ENCODE peak calls at places on chromosomes 4 and X, in eight cellular contexts. E is NCI-H82; C is NCI-H460; S is left ventricle myocardium inferior; N is H7; G is HT1080; R is ACHN; V is activated CD4-positive, alpha-beta T cell treated with anti-CD3 and anti-CD28 coated beads, Interleukin-2, amount 50 U/mL, for 24 hours. Z is an unnamed sample.
A peak's percentile ranks its signal among the peaks of the same experiment; 100 is the strongest.

GRCh38 chr4:38612996-38613395 is 51.0 kb upstream of the KLF3 start:
- DNase-seq in E (no peak), C (no peak), S (no peak), N (no peak), G (no peak), R (no peak), V (no peak), Z (no peak)

GRCh38 chrX:88865634-88866033 is 118.6 kb downstream of the CPXCR1 start:
- DNase-seq in E (no peak), C (no peak), S (no peak), N (no peak), G (peak; percentile 1), R (no peak), V (no peak), Z (no peak)

GRCh38 chr4:111959202-111959601 is 186.1 kb upstream of the FAM241A start:
- DNase-seq in E (no peak), C (peak; percentile 15), S (no peak), N (no peak), G (peak; percentile 95), R (no peak), V (no peak), Z (peak; percentile 81)

GRCh38 chr4:35604724-35605123 is 639.6 kb downstream of the ARAP2 start:
- DNase-seq in E (no peak), C (no peak), S (no peak), N (no peak), G (no peak), R (no peak), V (no peak), Z (no peak)

GRCh38 chr4:140097572-140097971 is 56.4 kb downstream of the MAML3 start:
- DNase-seq in E (no peak), C (no peak), S (no peak), N (no peak), G (no peak), R (no peak), V (no peak), Z (no peak)

GRCh38 chr4:52010976-52011375 is 9.2 kb downstream of the LRRC66 start:
- DNase-seq in E (no peak), C (no peak), S (no peak), N (no peak), G (no peak), R (no peak), V (no peak), Z (no peak)

GRCh38 chr4:576245-576821 is at the start of gene TMEM271:
- DNase-seq in E (no peak), C (no peak), S (no peak), N (peak; percentile 89), G (no peak), R (no peak), V (no peak), Z (no peak)

GRCh38 chr4:7941111-7942018 is 1.7 kb upstream of the AFAP1 start:
- DNase-seq in E (no peak), C (no peak), S (no peak), N (no peak), G (no peak), R (peak; percentile 78), V (no peak), Z (peak; percentile 33)

GRCh38 chrX:13791559-13791958 is 25.3 kb downstream of the GPM6B start:
- DNase-seq in E (no peak), C (no peak), S (no peak), N (no peak), G (no peak), R (no peak), V (no peak), Z (no peak)

GRCh38 chrX:1401611-1402430 is 9.9 kb upstream of the SLC25A6 start:
- DNase-seq in E (no peak), C (no peak), S (peak; percentile 12), N (peak; percentile 47), G (no peak), R (no peak), V (no peak), Z (no peak)

GRCh38 chrX:109774706-109775105 is 41.6 kb upstream of the ACSL4 start:
- DNase-seq in E (no peak), C (no peak), S (no peak), N (peak; percentile 19), G (peak; percentile 33), R (peak; percentile 64), V (no peak), Z (peak; percentile 84)

GRCh38 chrX:49884290-49884862 is 5.1 kb downstream of the USP27X start:
- DNase-seq in E (peak; percentile 78), C (peak; percentile 44), S (peak; percentile 56), N (peak; percentile 53), G (peak; percentile 51), R (peak; percentile 30), V (no peak), Z (peak; percentile 30)

GRCh38 chr4:1489639-1489995 is 83.4 kb upstream of the NKX1-1 start:
- DNase-seq in E (no peak), C (no peak), S (no peak), N (peak; percentile 57), G (no peak), R (no peak), V (no peak), Z (no peak)

GRCh38 chr4:152476796-152477195 is 59.1 kb downstream of the FBXW7 start:
- DNase-seq in E (no peak), C (no peak), S (no peak), N (no peak), G (no peak), R (no peak), V (no peak), Z (no peak)

GRCh38 chr4:8607603-8608481 is 15.3 kb downstream of the CPZ start:
- DNase-seq in E (peak; percentile 51), C (no peak), S (no peak), N (peak; percentile 99), G (no peak), R (peak; percentile 17), V (no peak), Z (no peak)

GRCh38 chr4:107913283-107913899 is 18.0 kb upstream of the CYP2U1 start:
- DNase-seq in E (peak; percentile 68), C (peak; percentile 49), S (no peak), N (peak; percentile 28), G (peak; percentile 61), R (peak; percentile 63), V (no peak), Z (peak; percentile 47)

GRCh38 chrX:118780915-118781314 is 42.7 kb upstream of the ZCCHC12 start:
- DNase-seq in E (no peak), C (no peak), S (no peak), N (no peak), G (no peak), R (no peak), V (no peak), Z (no peak)

GRCh38 chr4:168483786-168484185 is 3.5 kb upstream of the DDX60L start:
- DNase-seq in E (no peak), C (no peak), S (no peak), N (no peak), G (no peak), R (no peak), V (no peak), Z (peak; percentile 72)

GRCh38 chr4:4625488-4625887 is 83.6 kb upstream of the STX18 start:
- DNase-seq in E (no peak), C (no peak), S (no peak), N (no peak), G (no peak), R (no peak), V (no peak), Z (no peak)

GRCh38 chrX:16137416-16138107 is 14.2 kb downstream of the GRPR start:
- DNase-seq in E (no peak), C (no peak), S (no peak), N (no peak), G (no peak), R (no peak), V (no peak), Z (no peak)

GRCh38 chr4:52550186-52550585 is 108.9 kb downstream of the USP46 start:
- DNase-seq in E (no peak), C (no peak), S (no peak), N (no peak), G (no peak), R (no peak), V (no peak), Z (no peak)

GRCh38 chr4:140947507-140947906 is 185.8 kb downstream of the RNF150 start:
- DNase-seq in E (no peak), C (no peak), S (no peak), N (no peak), G (peak; percentile 39), R (no peak), V (no peak), Z (no peak)

GRCh38 chr4:176789955-176790354 is 2.8 kb downstream of the VEGFC start:
- DNase-seq in E (peak; percentile 66), C (peak; percentile 46), S (no peak), N (peak; percentile 45), G (peak; percentile 90), R (peak; percentile 73), V (no peak), Z (peak; percentile 77)

GRCh38 chr4:109969087-109969486 is 56.4 kb downstream of the EGF start:
- DNase-seq in E (no peak), C (no peak), S (no peak), N (no peak), G (no peak), R (no peak), V (no peak), Z (no peak)

GRCh38 chrX:74383611-74384010 is 37.7 kb upstream of the SLC16A2 start:
- DNase-seq in E (peak; percentile 67), C (peak; percentile 44), S (no peak), N (peak; percentile 55), G (peak; percentile 61), R (peak; percentile 22), V (no peak), Z (peak; percentile 35)

GRCh38 chr4:106707776-106708603 is 328.1 kb downstream of the DKK2 start:
- DNase-seq in E (no peak), C (no peak), S (no peak), N (no peak), G (peak; percentile 56), R (no peak), V (no peak), Z (peak; percentile 30)

GRCh38 chrX:54695816-54696487 is 102.1 kb downstream of the ITIH6 start:
- DNase-seq in E (no peak), C (no peak), S (no peak), N (no peak), G (no peak), R (no peak), V (no peak), Z (no peak)

GRCh38 chrX:147850875-147851274 is 60.8 kb upstream of the FMR1 start:
- DNase-seq in E (no peak), C (peak; percentile 26), S (no peak), N (no peak), G (no peak), R (peak; percentile 0), V (no peak), Z (no peak)

GRCh38 chr4:7893539-7893938 is 46.1 kb downstream of the AFAP1 start:
- DNase-seq in E (no peak), C (no peak), S (no peak), N (no peak), G (no peak), R (no peak), V (no peak), Z (no peak)

GRCh38 chr4:25847329-25847728 is 15.5 kb downstream of the SEL1L3 start:
- DNase-seq in E (no peak), C (no peak), S (no peak), N (no peak), G (no peak), R (no peak), V (no peak), Z (no peak)

GRCh38 chr4:142909908-142910307 is 63.8 kb upstream of the INPP4B start:
- DNase-seq in E (no peak), C (no peak), S (no peak), N (no peak), G (no peak), R (no peak), V (no peak), Z (peak; percentile 4)

GRCh38 chrX:10259716-10260115 is 102.9 kb downstream of the CLCN4 start:
- DNase-seq in E (no peak), C (no peak), S (no peak), N (no peak), G (no peak), R (no peak), V (no peak), Z (no peak)

GRCh38 chrX:45479835-45480422 is 279.3 kb upstream of the DIPK2B start:
- DNase-seq in E (no peak), C (peak; percentile 89), S (no peak), N (no peak), G (peak; percentile 98), R (peak; percentile 66), V (no peak), Z (peak; percentile 93)

GRCh38 chr4:186227221-186227620 is at the start of gene KLKB1:
- DNase-seq in E (no peak), C (no peak), S (no peak), N (no peak), G (no peak), R (no peak), V (no peak), Z (no peak)

Z was measured in HCEC 1CT.